ENCODE peak calls at places on chromosomes 6 and 20, in nine cellular contexts. P, K, Q, W, B, T, Y, X and S are unnamed samples. For H3K27me3, the result is how much of the 10 kb centered on the place peaks cover.

GRCh38 chr20:5843054-5843731 is 93.0 kb downstream of the SHLD1 start:
- DNase-seq in T (no peak), X (no peak), P (no peak), Q (no peak), W (no peak), K (no peak), B (no peak), Y (no peak), S (no peak)

GRCh38 chr6:92354270-92354831 is 1065.0 kb downstream of the EPHA7 start:
- DNase-seq in X (no peak), Y (no peak), Q (no peak), P (no peak), T (no peak), K (no peak), W (no peak), B (no peak), S (no peak)

GRCh38 chr6:152636675-152637421 is at the start of gene SYNE1:
- DNase-seq in K (peak), Y (no peak), Q (peak), T (no peak), P (peak), W (peak), X (peak), B (peak), S (no peak)

GRCh38 chr6:29723666-29724588 is 693 bp downstream of the HLA-F start:
- DNase-seq in W (peak), Q (peak), Y (peak), X (peak), P (peak), K (peak), B (peak), T (no peak), S (no peak)

GRCh38 chr20:63501818-63502670 is 3.2 kb upstream of the EEF1A2 start:
- DNase-seq in P (peak), X (peak), K (peak), Y (no peak), Q (no peak), W (no peak), T (no peak), B (no peak), S (no peak)

GRCh38 chr6:109230444-109230843 is 135.1 kb downstream of the CEP57L1 start:
- DNase-seq in W (no peak), X (no peak), B (no peak), Y (no peak), K (no peak), T (no peak), P (no peak), Q (no peak), S (no peak)

GRCh38 chr6:18350271-18350670 is 36.9 kb upstream of the RNF144B start:
- DNase-seq in Q (no peak), K (no peak), X (no peak), P (no peak), Y (no peak), W (no peak), B (no peak), T (no peak), S (no peak)

GRCh38 chr20:60512436-60512835 is 554.2 kb downstream of the CDH26 start:
- DNase-seq in W (no peak), T (peak), X (peak), B (no peak), K (no peak), P (no peak), Q (no peak), Y (no peak), S (no peak)

GRCh38 chr6:167005350-167006159 is 6.4 kb downstream of the CEP43 start:
- DNase-seq in W (no peak), Y (no peak), P (peak), Q (no peak), K (peak), X (no peak), B (no peak), T (no peak), S (no peak)

GRCh38 chr6:6875818-6876470 is 231.8 kb upstream of the RREB1 start:
- DNase-seq in P (no peak), B (no peak), Q (no peak), T (peak), W (no peak), K (no peak), X (no peak), Y (no peak), S (no peak)

GRCh38 chr6:88376759-88377387 is 210.7 kb upstream of the CNR1 start:
- DNase-seq in P (no peak), B (no peak), W (no peak), T (no peak), X (no peak), Q (no peak), K (no peak), Y (no peak), S (no peak)

GRCh38 chr6:42142118-42142835 is at the start of gene C6orf132:
- DNase-seq in P (peak), B (no peak), T (no peak), Q (no peak), W (no peak), Y (no peak), K (peak), X (peak), S (no peak)

DNA sequence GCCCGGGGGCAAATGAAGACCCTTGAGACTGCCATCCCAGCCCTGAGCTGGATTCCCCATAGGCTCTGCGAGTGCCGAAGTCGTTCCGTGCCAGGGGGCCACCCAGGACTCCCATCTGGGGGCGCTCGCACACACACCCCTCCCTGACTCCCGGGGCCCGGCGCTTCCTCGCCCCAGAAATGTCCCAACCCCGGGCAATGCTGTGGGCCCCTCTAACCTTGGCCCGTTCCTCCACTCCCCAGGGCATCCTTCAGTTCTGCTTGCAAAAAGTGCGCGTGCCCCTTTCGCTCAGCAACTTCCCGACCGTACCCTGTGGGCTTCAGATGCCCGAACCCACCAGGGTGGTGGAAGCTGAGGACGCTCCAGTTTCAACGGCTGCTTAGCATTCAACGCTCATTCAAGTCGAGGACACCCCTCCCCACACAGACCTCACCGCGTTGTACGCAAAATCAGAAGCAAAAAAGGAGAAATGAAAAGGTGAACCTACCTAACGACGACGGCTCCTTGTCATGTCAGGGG is 25.4 kb downstream of the RIPOR2 start:
- DNase-seq in Y (no peak), Q (no peak), K (no peak), B (peak), X (peak), P (peak), W (no peak), T (no peak), S (no peak)
- H3K27me3 ChIP-seq in Y (under half), Q (under half), K (under half), B (under half), X (under half), P (under half), W (under half), T (under half), S (under half)

DNA sequence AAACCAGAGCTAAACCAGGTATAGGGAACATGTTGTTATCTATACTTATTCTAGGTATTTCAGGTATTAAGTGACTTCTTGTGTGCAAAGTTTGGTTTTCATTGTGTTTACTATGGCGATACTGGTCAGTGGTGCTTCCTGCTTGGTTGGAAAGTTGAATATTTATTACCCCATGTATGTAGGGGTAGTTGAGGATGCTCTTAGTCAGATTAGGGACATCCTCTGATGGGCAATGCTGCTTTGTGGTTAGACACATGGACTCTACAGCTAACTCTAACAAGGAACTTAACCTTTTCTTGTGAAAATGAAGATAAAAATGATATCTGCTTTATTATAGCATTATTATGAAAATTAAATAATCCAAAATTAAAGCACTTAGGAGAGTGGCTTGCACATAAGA is 44.1 kb upstream of the ENPP1 start:
- DNase-seq in W (no peak), T (no peak), B (no peak), Y (no peak), Q (no peak), K (no peak), X (no peak), P (no peak), S (no peak)
- H3K27me3 ChIP-seq in W (under half), T (under half), B (under half), Y (under half), Q (under half), K (under half), X (under half), P (under half), S (under half)

GRCh38 chr6:41077536-41077935 is 4.8 kb downstream of the NFYA start:
- DNase-seq in Q (no peak), X (no peak), Y (no peak), P (no peak), K (no peak), B (no peak), W (no peak), T (no peak), S (no peak)
- H3K27me3 ChIP-seq in Q (under half), X (under half), Y (under half), P (under half), K (under half), B (under half), W (under half), T (under half), S (under half)

GRCh38 chr6:34067814-34068213 is 78.1 kb downstream of the GRM4 start:
- DNase-seq in B (no peak), K (no peak), X (peak), T (no peak), P (no peak), Y (no peak), Q (no peak), W (no peak), S (no peak)

GRCh38 chr6:34066772-34067770 is 78.8 kb downstream of the GRM4 start:
- DNase-seq in W (peak), Q (no peak), X (no peak), K (no peak), T (no peak), Y (no peak), P (no peak), B (no peak), S (no peak)

GRCh38 chr6:34070315-34071110 is 75.4 kb downstream of the GRM4 start:
- DNase-seq in Y (no peak), K (no peak), W (no peak), P (no peak), T (no peak), X (no peak), B (no peak), Q (no peak), S (no peak)

GRCh38 chr6:34066284-34066571 is 79.7 kb downstream of the GRM4 start:
- DNase-seq in Y (no peak), X (no peak), W (no peak), K (no peak), T (no peak), P (no peak), B (no peak), Q (no peak), S (no peak)

DNA sequence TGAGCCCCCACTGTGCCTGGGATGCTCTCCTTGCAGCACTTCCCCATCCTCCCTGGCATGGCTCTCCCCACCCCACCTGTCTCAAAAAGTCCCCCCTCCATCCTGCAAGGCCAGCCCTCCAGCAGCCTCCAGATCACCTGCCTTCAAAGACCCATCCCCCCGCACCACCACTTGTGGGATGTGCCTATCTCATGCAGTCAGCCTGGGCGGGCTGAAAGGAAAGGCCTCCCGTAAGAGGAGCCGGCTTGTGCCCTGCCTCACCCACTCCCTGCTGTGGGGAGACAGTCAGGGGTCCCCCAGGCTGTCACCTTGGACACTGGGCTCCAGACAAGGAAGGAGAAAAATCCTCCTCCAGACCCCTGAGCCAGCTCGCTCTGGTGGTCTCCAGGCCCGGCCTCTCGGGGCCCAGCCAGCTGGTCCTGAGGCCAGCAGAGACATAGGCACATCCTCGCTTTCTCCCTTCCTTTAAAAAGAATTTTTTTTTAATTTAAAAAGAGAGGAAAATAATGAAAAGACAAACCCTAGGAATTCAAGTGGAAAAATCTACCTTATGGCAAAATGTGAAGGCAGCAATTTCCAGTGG is 77.3 kb downstream of the GRM4 start:
- DNase-seq in B (no peak), K (no peak), X (no peak), Y (no peak), P (no peak), T (no peak), Q (no peak), W (no peak), S (no peak)
- H3K27me3 ChIP-seq in B (under half), K (under half), X (under half), Y (under half), P (under half), T (under half), Q (under half), W (under half), S (under half)

DNA sequence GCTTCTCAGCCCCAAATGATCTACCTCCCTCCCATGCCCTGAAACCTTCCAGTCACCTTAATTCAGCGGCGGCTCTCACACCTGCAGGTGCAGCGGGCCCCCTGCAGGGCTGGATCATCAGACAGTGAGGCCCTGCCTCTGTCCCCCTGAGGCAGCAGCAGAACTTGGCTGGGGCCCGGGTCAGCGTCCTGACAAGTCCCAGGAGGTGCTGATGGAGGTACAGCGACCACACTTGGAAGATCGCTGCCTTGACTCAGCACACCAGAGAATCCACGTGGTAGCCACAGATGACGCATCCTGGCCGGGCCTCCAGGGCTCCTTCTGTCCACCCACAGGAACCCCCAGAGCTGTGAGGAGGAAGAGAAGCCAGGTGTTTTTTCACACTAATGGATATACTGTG is 116.4 kb upstream of the THBS2 start:
- DNase-seq in W (no peak), B (no peak), T (no peak), P (no peak), X (no peak), Q (no peak), Y (no peak), K (peak), S (peak)
- H3K27me3 ChIP-seq in W (under half), B (under half), T (under half), P (under half), X (under half), Q (under half), Y (under half), K (under half), S (under half)

GRCh38 chr6:1527098-1527497 is 82.6 kb upstream of the FOXC1 start:
- DNase-seq in X (peak), Q (no peak), T (peak), B (peak), K (peak), W (peak), Y (peak), P (peak), S (no peak)

GRCh38 chr6:1524040-1524480 is 85.7 kb upstream of the FOXC1 start:
- DNase-seq in B (peak), W (peak), Y (peak), Q (no peak), K (peak), T (no peak), X (peak), P (peak), S (no peak)

GRCh38 chr6:1526689-1527088 is 83.0 kb upstream of the FOXC1 start:
- DNase-seq in W (peak), T (no peak), K (no peak), X (no peak), Y (no peak), Q (no peak), B (no peak), P (no peak), S (no peak)

GRCh38 chr6:1522779-1523178 is 86.9 kb upstream of the FOXC1 start:
- DNase-seq in T (no peak), B (no peak), Y (no peak), X (no peak), W (no peak), Q (no peak), K (no peak), P (no peak), S (no peak)

DNA sequence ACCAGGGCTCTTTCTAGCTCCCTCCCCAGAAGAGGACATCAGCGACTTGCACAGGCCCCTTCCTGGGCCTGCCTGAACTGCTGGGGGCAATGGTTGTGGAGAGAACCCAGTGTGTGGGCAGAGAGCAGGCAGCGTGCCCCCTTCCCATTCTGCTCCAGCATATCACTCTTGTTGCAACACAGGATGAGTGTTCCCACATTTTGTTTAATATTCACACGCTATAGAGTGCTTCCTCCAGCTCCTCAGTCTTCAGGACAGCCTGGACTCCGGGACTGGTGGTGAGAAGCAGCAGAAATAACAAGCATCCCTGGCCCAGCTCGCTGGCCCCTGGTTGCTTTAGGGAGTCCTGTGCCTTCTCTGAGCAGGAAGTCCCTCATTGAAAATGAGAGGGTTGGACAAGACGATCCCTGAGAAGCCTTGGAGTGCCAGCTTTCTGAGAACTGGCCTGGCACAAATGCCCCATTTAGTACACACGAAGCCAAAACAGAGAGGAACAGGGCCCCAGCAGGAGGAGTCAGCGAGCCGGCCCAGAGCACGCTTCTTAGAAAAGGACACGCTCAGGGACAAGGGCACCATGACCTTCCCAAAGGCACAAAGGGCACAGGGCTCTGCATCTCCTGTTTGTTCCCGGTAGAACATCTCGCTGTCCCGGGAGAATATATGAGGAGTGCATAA is 84.2 kb upstream of the FOXC1 start:
- DNase-seq in B (no peak), K (no peak), W (no peak), T (no peak), Y (no peak), X (no peak), Q (no peak), P (no peak), S (no peak)
- H3K27me3 ChIP-seq in B (under half), K (under half), W (under half), T (under half), Y (under half), X (under half), Q (under half), P (under half), S (under half)